ENCODE peak calls at places on chromosomes 6 and 20, in seven cellular contexts. One of them, this sample, is unnamed.

GRCh38 chr6:117771403-117771802 is 96.1 kb downstream of the NUS1 start:
- DNase-seq in brain microvascular endothelial cell: no peak
- DNase-seq in mammary epithelial cell: no peak
- DNase-seq in GM23338: no peak
- DNase-seq in RWPE1: no peak
- DNase-seq in OCI-LY7: no peak
- DNase-seq in heart left ventricle: no peak
- DNase-seq in this sample: peak; percentile 26

GRCh38 chr6:90068264-90068663 is 174.0 kb downstream of the GJA10 start:
- DNase-seq in mammary epithelial cell: peak; percentile 67
- DNase-seq in RWPE1: peak; percentile 47
- DNase-seq in OCI-LY7: no peak
- DNase-seq in GM23338: no peak
- DNase-seq in brain microvascular endothelial cell: peak; percentile 76
- DNase-seq in heart left ventricle: peak; percentile 36
- DNase-seq in this sample: no peak

GRCh38 chr6:36755435-36756348 is 58.1 kb downstream of the RAB44 start:
- DNase-seq in RWPE1: peak; percentile 49
- DNase-seq in OCI-LY7: peak; percentile 67
- DNase-seq in heart left ventricle: no peak
- DNase-seq in brain microvascular endothelial cell: peak; percentile 64
- DNase-seq in mammary epithelial cell: peak; percentile 89
- DNase-seq in GM23338: no peak
- DNase-seq in this sample: peak; percentile 73

GRCh38 chr6:96499781-96500180 is 21.8 kb upstream of the UFL1 start:
- DNase-seq in OCI-LY7: peak; percentile 64
- DNase-seq in GM23338: peak; percentile 2
- DNase-seq in heart left ventricle: no peak
- DNase-seq in mammary epithelial cell: no peak
- DNase-seq in RWPE1: no peak
- DNase-seq in brain microvascular endothelial cell: no peak
- DNase-seq in this sample: no peak

GRCh38 chr6:21133902-21134301 is 459.6 kb upstream of the SOX4 start:
- DNase-seq in heart left ventricle: no peak
- DNase-seq in brain microvascular endothelial cell: no peak
- DNase-seq in GM23338: no peak
- DNase-seq in OCI-LY7: no peak
- DNase-seq in RWPE1: no peak
- DNase-seq in mammary epithelial cell: no peak
- DNase-seq in this sample: no peak

GRCh38 chr6:104940238-104940880 is 16.5 kb upstream of the LIN28B start:
- DNase-seq in GM23338: peak; percentile 90
- DNase-seq in mammary epithelial cell: no peak
- DNase-seq in brain microvascular endothelial cell: no peak
- DNase-seq in RWPE1: no peak
- DNase-seq in heart left ventricle: no peak
- DNase-seq in OCI-LY7: no peak
- DNase-seq in this sample: no peak

GRCh38 chr20:10093087-10093591 is 58.4 kb downstream of the ANKEF1 start:
- DNase-seq in brain microvascular endothelial cell: peak; percentile 45
- DNase-seq in RWPE1: peak; percentile 79
- DNase-seq in OCI-LY7: no peak
- DNase-seq in heart left ventricle: no peak
- DNase-seq in mammary epithelial cell: peak; percentile 83
- DNase-seq in GM23338: no peak
- DNase-seq in this sample: no peak

GRCh38 chr6:149423946-149424440 is 23.9 kb downstream of the SUMO4 start:
- DNase-seq in OCI-LY7: no peak
- DNase-seq in brain microvascular endothelial cell: no peak
- DNase-seq in RWPE1: no peak
- DNase-seq in heart left ventricle: no peak
- DNase-seq in mammary epithelial cell: no peak
- DNase-seq in GM23338: no peak
- DNase-seq in this sample: no peak

GRCh38 chr6:3379482-3380060 is 77.3 kb downstream of the SLC22A23 start:
- DNase-seq in RWPE1: no peak
- DNase-seq in GM23338: no peak
- DNase-seq in mammary epithelial cell: no peak
- DNase-seq in heart left ventricle: no peak
- DNase-seq in brain microvascular endothelial cell: peak; percentile 51
- DNase-seq in OCI-LY7: no peak
- DNase-seq in this sample: no peak

GRCh38 chr6:16049178-16049577 is 79.7 kb upstream of the MYLIP start:
- DNase-seq in heart left ventricle: no peak
- DNase-seq in OCI-LY7: no peak
- DNase-seq in RWPE1: no peak
- DNase-seq in mammary epithelial cell: peak; percentile 17
- DNase-seq in GM23338: no peak
- DNase-seq in brain microvascular endothelial cell: peak; percentile 2
- DNase-seq in this sample: no peak

GRCh38 chr6:141677598-141678211 is 455.0 kb upstream of the GJE1 start:
- DNase-seq in heart left ventricle: no peak
- DNase-seq in RWPE1: peak; percentile 13
- DNase-seq in OCI-LY7: peak; percentile 35
- DNase-seq in brain microvascular endothelial cell: peak; percentile 24
- DNase-seq in GM23338: peak; percentile 73
- DNase-seq in mammary epithelial cell: peak; percentile 13
- DNase-seq in this sample: no peak

GRCh38 chr6:133964052-133964451 is 11.0 kb downstream of the TBPL1 start:
- DNase-seq in OCI-LY7: no peak
- DNase-seq in brain microvascular endothelial cell: peak; percentile 83
- DNase-seq in RWPE1: peak; percentile 64
- DNase-seq in heart left ventricle: no peak
- DNase-seq in mammary epithelial cell: peak; percentile 58
- DNase-seq in GM23338: no peak
- DNase-seq in this sample: no peak

GRCh38 chr6:111070407-111070743 is 16.9 kb upstream of the SLC16A10 start:
- DNase-seq in RWPE1: no peak
- DNase-seq in brain microvascular endothelial cell: no peak
- DNase-seq in OCI-LY7: no peak
- DNase-seq in mammary epithelial cell: no peak
- DNase-seq in GM23338: no peak
- DNase-seq in heart left ventricle: no peak
- DNase-seq in this sample: no peak

GRCh38 chr6:125512621-125513020 is 210.9 kb upstream of the HDDC2 start:
- DNase-seq in mammary epithelial cell: peak; percentile 2
- DNase-seq in OCI-LY7: peak; percentile 23
- DNase-seq in GM23338: peak; percentile 72
- DNase-seq in heart left ventricle: no peak
- DNase-seq in RWPE1: no peak
- DNase-seq in brain microvascular endothelial cell: no peak
- DNase-seq in this sample: no peak

GRCh38 chr6:169945117-169945516 is 193.7 kb downstream of the ERMARD start:
- DNase-seq in OCI-LY7: no peak
- DNase-seq in RWPE1: no peak
- DNase-seq in GM23338: no peak
- DNase-seq in brain microvascular endothelial cell: no peak
- DNase-seq in heart left ventricle: no peak
- DNase-seq in mammary epithelial cell: no peak
- DNase-seq in this sample: no peak

GRCh38 chr6:169557887-169558286 is 143.9 kb downstream of the WDR27 start:
- DNase-seq in mammary epithelial cell: no peak
- DNase-seq in GM23338: no peak
- DNase-seq in RWPE1: no peak
- DNase-seq in heart left ventricle: no peak
- DNase-seq in OCI-LY7: no peak
- DNase-seq in brain microvascular endothelial cell: no peak
- DNase-seq in this sample: no peak

GRCh38 chr6:108222064-108222463 is 38.8 kb downstream of the SNX3 start:
- DNase-seq in mammary epithelial cell: no peak
- DNase-seq in RWPE1: no peak
- DNase-seq in heart left ventricle: no peak
- DNase-seq in OCI-LY7: no peak
- DNase-seq in brain microvascular endothelial cell: no peak
- DNase-seq in GM23338: no peak
- DNase-seq in this sample: no peak
- H3K27ac ChIP-seq in mammary epithelial cell: no peak overlapping the region
- H3K27ac ChIP-seq in RWPE1: no peak overlapping the region
- H3K27ac ChIP-seq in heart left ventricle: no peak overlapping the region
- H3K27ac ChIP-seq in OCI-LY7: no peak overlapping the region
- H3K27ac ChIP-seq in brain microvascular endothelial cell: no peak overlapping the region
- H3K27ac ChIP-seq in GM23338: no peak overlapping the region
- H3K27ac ChIP-seq in this sample: no peak overlapping the region

GRCh38 chr20:46174469-46175126 is 56.5 kb downstream of the CD40 start:
- DNase-seq in GM23338: peak; percentile 95
- DNase-seq in heart left ventricle: peak; percentile 58
- DNase-seq in OCI-LY7: peak; percentile 46
- DNase-seq in RWPE1: peak; percentile 82
- DNase-seq in mammary epithelial cell: peak; percentile 30
- DNase-seq in brain microvascular endothelial cell: peak; percentile 19
- DNase-seq in this sample: peak; percentile 60
- TF ChIP-seq CTCF in GM23338: peak; percentile 15
- TF ChIP-seq CTCF in heart left ventricle: peak; percentile 54
- TF ChIP-seq CTCF in OCI-LY7: peak; percentile 34
- TF ChIP-seq CTCF in RWPE1: no peak
- TF ChIP-seq CTCF in mammary epithelial cell: peak; percentile 44
- TF ChIP-seq CTCF in brain microvascular endothelial cell: peak; percentile 73
- TF ChIP-seq CTCF in this sample: peak; percentile 31

GRCh38 chr20:50618537-50618936 is 72.8 kb downstream of the RIPOR3 start:
- DNase-seq in OCI-LY7: no peak
- DNase-seq in GM23338: no peak
- DNase-seq in RWPE1: no peak
- DNase-seq in mammary epithelial cell: no peak
- DNase-seq in brain microvascular endothelial cell: no peak
- DNase-seq in heart left ventricle: no peak
- DNase-seq in this sample: no peak
- H3K27ac ChIP-seq in OCI-LY7: peak overlapping the region; percentile 51
- H3K27ac ChIP-seq in GM23338: no peak overlapping the region
- H3K27ac ChIP-seq in RWPE1: no peak overlapping the region
- H3K27ac ChIP-seq in mammary epithelial cell: no peak overlapping the region
- H3K27ac ChIP-seq in brain microvascular endothelial cell: no peak overlapping the region
- H3K27ac ChIP-seq in heart left ventricle: no peak overlapping the region
- H3K27ac ChIP-seq in this sample: no peak overlapping the region

DNA sequence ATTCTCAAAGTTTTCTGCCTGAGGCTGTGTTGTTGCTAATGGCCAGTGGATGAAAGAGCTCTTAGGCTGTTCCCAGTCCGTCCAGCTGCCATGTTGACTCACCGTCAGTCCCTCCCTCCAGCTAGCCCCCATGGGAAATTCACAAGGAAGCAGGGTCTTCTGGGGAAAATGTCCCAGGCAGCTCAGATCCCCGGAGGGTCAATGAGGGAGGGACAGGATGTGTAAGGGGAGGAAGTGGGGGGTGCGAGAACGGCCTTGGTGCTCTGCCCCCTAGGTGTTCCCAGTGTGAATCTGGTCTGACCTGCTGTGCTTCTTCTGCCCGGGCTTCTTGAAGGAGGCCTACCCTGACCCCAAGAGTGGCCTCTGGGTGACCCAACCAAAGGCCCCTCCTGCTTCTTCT is 65.9 kb downstream of the CEBPB start:
- DNase-seq in GM23338: no peak
- DNase-seq in OCI-LY7: peak; percentile 7
- DNase-seq in heart left ventricle: no peak
- DNase-seq in mammary epithelial cell: no peak
- DNase-seq in RWPE1: no peak
- DNase-seq in brain microvascular endothelial cell: no peak
- DNase-seq in this sample: no peak
- TF ChIP-seq CTCF in GM23338: no peak
- TF ChIP-seq CTCF in OCI-LY7: no peak
- TF ChIP-seq CTCF in heart left ventricle: no peak
- TF ChIP-seq CTCF in mammary epithelial cell: no peak
- TF ChIP-seq CTCF in RWPE1: no peak
- TF ChIP-seq CTCF in brain microvascular endothelial cell: peak; percentile 13
- TF ChIP-seq CTCF in this sample: no peak

GRCh38 chr20:56393653-56394052 is 1.2 kb downstream of the CSTF1 start:
- DNase-seq in OCI-LY7: no peak
- DNase-seq in RWPE1: no peak
- DNase-seq in brain microvascular endothelial cell: no peak
- DNase-seq in mammary epithelial cell: no peak
- DNase-seq in GM23338: no peak
- DNase-seq in heart left ventricle: no peak
- DNase-seq in this sample: no peak
- H3K27ac ChIP-seq in OCI-LY7: no peak overlapping the region
- H3K27ac ChIP-seq in RWPE1: no peak overlapping the region
- H3K27ac ChIP-seq in brain microvascular endothelial cell: no peak overlapping the region
- H3K27ac ChIP-seq in mammary epithelial cell: peak overlapping the region; percentile 75
- H3K27ac ChIP-seq in GM23338: no peak overlapping the region
- H3K27ac ChIP-seq in heart left ventricle: no peak overlapping the region
- H3K27ac ChIP-seq in this sample: peak overlapping the region; percentile 93

DNA sequence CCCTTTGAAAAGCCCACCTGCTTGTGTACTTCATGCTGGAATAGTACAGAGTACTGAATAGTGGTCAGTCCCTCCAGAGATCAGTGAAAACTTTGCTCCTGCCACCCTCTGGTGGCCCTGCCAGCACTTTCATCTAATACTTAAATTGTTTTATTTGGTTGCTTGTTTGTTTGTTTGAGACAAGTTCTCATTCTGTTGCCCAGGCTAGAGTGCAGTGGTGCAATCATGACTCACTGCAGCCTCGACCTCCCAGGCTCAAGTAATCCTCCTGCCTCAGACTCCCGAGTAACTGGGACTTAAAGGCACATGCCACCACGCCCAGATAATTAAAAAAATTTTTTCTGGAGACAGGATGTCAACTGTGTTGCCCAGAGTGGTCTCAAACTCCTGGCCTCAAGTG is 9.1 kb downstream of the FAM83D start:
- DNase-seq in GM23338: no peak
- DNase-seq in mammary epithelial cell: peak; percentile 9
- DNase-seq in RWPE1: peak; percentile 46
- DNase-seq in brain microvascular endothelial cell: peak; percentile 30
- DNase-seq in heart left ventricle: no peak
- DNase-seq in OCI-LY7: no peak
- DNase-seq in this sample: no peak
- TF ChIP-seq CTCF in GM23338: peak; percentile 29
- TF ChIP-seq CTCF in mammary epithelial cell: peak; percentile 22
- TF ChIP-seq CTCF in RWPE1: no peak
- TF ChIP-seq CTCF in brain microvascular endothelial cell: peak; percentile 52
- TF ChIP-seq CTCF in heart left ventricle: no peak
- TF ChIP-seq CTCF in OCI-LY7: peak; percentile 53
- TF ChIP-seq CTCF in this sample: no peak

GRCh38 chr6:1870267-1870666 is 260.6 kb downstream of the FOXC1 start:
- DNase-seq in heart left ventricle: no peak
- DNase-seq in OCI-LY7: no peak
- DNase-seq in RWPE1: no peak
- DNase-seq in mammary epithelial cell: no peak
- DNase-seq in brain microvascular endothelial cell: no peak
- DNase-seq in GM23338: no peak
- DNase-seq in this sample: no peak

GRCh38 chr6:1867197-1867596 is 257.5 kb downstream of the FOXC1 start:
- DNase-seq in OCI-LY7: no peak
- DNase-seq in heart left ventricle: no peak
- DNase-seq in RWPE1: no peak
- DNase-seq in GM23338: no peak
- DNase-seq in brain microvascular endothelial cell: no peak
- DNase-seq in mammary epithelial cell: no peak
- DNase-seq in this sample: no peak

GRCh38 chr6:1869766-1870165 is 260.1 kb downstream of the FOXC1 start:
- DNase-seq in heart left ventricle: no peak
- DNase-seq in OCI-LY7: no peak
- DNase-seq in brain microvascular endothelial cell: no peak
- DNase-seq in mammary epithelial cell: no peak
- DNase-seq in RWPE1: no peak
- DNase-seq in GM23338: no peak
- DNase-seq in this sample: no peak

GRCh38 chr6:1870902-1871301 is 261.2 kb downstream of the FOXC1 start:
- DNase-seq in GM23338: peak; percentile 43
- DNase-seq in heart left ventricle: no peak
- DNase-seq in brain microvascular endothelial cell: no peak
- DNase-seq in mammary epithelial cell: no peak
- DNase-seq in OCI-LY7: no peak
- DNase-seq in RWPE1: no peak
- DNase-seq in this sample: no peak

GRCh38 chr6:1868561-1869261 is 259.0 kb downstream of the FOXC1 start:
- DNase-seq in brain microvascular endothelial cell: no peak
- DNase-seq in RWPE1: no peak
- DNase-seq in OCI-LY7: peak; percentile 51
- DNase-seq in mammary epithelial cell: no peak
- DNase-seq in heart left ventricle: no peak
- DNase-seq in GM23338: no peak
- DNase-seq in this sample: no peak
- H3K27ac ChIP-seq in brain microvascular endothelial cell: no peak overlapping the region
- H3K27ac ChIP-seq in RWPE1: no peak overlapping the region
- H3K27ac ChIP-seq in OCI-LY7: no peak overlapping the region
- H3K27ac ChIP-seq in mammary epithelial cell: no peak overlapping the region
- H3K27ac ChIP-seq in heart left ventricle: no peak overlapping the region
- H3K27ac ChIP-seq in GM23338: peak overlapping the region; percentile 45
- H3K27ac ChIP-seq in this sample: no peak overlapping the region

This sample was measured in HL-60.